ENCODE peak calls at places on chromosomes 3 and 15, in ten cellular contexts. Q is amniotic stem cell; W is upper lobe of right lung; T is hippocampal formation; P is fibroblast of the aortic adventitia; E is NCI-H1092 treated with DMSO at 0.1 percent for 48 hours; N is T-helper 2 cell; U is NCI-H748 treated with DMSO at 0.1 percent for 48 hours; M is MG63; R is activated CD4-positive, alpha-beta T cell treated with anti-CD3 and anti-CD28 coated beads for 48 hours. G is an unnamed sample.
A peak's percentile ranks its signal among the peaks of the same experiment; 100 is the strongest.

GRCh38 chr3:183116051-183116614 is 16.8 kb upstream of the MCCC1 start:
- DNase-seq in E (peak; percentile 99), R (peak; percentile 74), P (no peak), T (no peak), W (peak; percentile 72), N (peak; percentile 13), U (peak; percentile 95), M (no peak), Q (no peak), G (no peak)

GRCh38 chr3:30685267-30685667 is 78.9 kb downstream of the TGFBR2 start:
- DNase-seq in U (no peak), P (no peak), Q (no peak), T (no peak), M (no peak), W (no peak), E (no peak), N (no peak), R (no peak), G (no peak)

GRCh38 chr3:122405015-122405414 is 10.8 kb downstream of the WDR5B start:
- DNase-seq in Q (no peak), W (no peak), E (no peak), N (no peak), P (no peak), U (no peak), M (no peak), R (no peak), T (no peak), G (no peak)

GRCh38 chr3:140204271-140204984 is 269.4 kb downstream of the CLSTN2 start:
- DNase-seq in N (no peak), M (no peak), P (no peak), U (no peak), T (no peak), W (no peak), E (no peak), Q (no peak), R (no peak), G (no peak)

GRCh38 chr3:134864644-134865043 is 69.6 kb downstream of the EPHB1 start:
- DNase-seq in P (peak; percentile 32), Q (no peak), W (no peak), R (no peak), N (no peak), T (no peak), E (no peak), M (no peak), U (no peak), G (no peak)

GRCh38 chr15:39400002-39400401 is 180.9 kb upstream of the THBS1 start:
- DNase-seq in U (no peak), Q (no peak), T (no peak), P (no peak), W (no peak), M (no peak), R (no peak), N (no peak), E (no peak), G (no peak)

GRCh38 chr3:18389108-18389733 is 35.9 kb downstream of the SATB1 start:
- DNase-seq in M (no peak), R (no peak), P (peak; percentile 35), T (no peak), E (peak; percentile 30), Q (peak; percentile 2), W (no peak), U (peak; percentile 6), N (no peak), G (no peak)

GRCh38 chr3:66076861-66077495 is 38.3 kb upstream of the MAGI1 start:
- DNase-seq in R (no peak), T (no peak), Q (peak; percentile 64), W (no peak), U (no peak), M (no peak), P (peak; percentile 79), N (no peak), E (no peak), G (no peak)

GRCh38 chr3:127194601-127195187 is 1.8 kb downstream of the PRR23E start:
- DNase-seq in W (peak; percentile 39), P (no peak), R (no peak), Q (no peak), M (no peak), N (no peak), E (no peak), T (no peak), U (no peak), G (peak; percentile 43)

GRCh38 chr3:34077796-34078195 is 279.4 kb downstream of the PDCD6IP start:
- DNase-seq in Q (no peak), E (no peak), W (no peak), N (no peak), U (no peak), R (no peak), T (no peak), P (no peak), M (no peak), G (no peak)

GRCh38 chr3:186083746-186084145 is 25.1 kb downstream of the ETV5 start:
- DNase-seq in M (no peak), N (no peak), U (no peak), Q (no peak), T (no peak), W (no peak), P (peak; percentile 30), R (no peak), E (no peak), G (no peak)

GRCh38 chr3:98521897-98522537 is 685 bp downstream of the CLDND1 start:
- DNase-seq in E (peak; percentile 40), R (peak; percentile 77), N (peak; percentile 30), Q (peak; percentile 68), U (no peak), W (no peak), M (peak; percentile 62), P (peak; percentile 62), T (peak; percentile 57), G (no peak)

GRCh38 chr3:27166888-27167287 is 202.3 kb downstream of the NEK10 start:
- DNase-seq in Q (peak; percentile 96), U (no peak), W (no peak), M (peak; percentile 81), P (peak; percentile 97), N (no peak), T (peak; percentile 51), R (no peak), E (no peak), G (no peak)

GRCh38 chr3:46985588-46985987 is 6.1 kb downstream of the NBEAL2 start:
- DNase-seq in U (no peak), N (no peak), Q (no peak), M (no peak), T (no peak), W (no peak), R (no peak), E (no peak), P (no peak), G (no peak)

GRCh38 chr3:23002846-23003800 is 200.0 kb upstream of the UBE2E2 start:
- DNase-seq in P (peak; percentile 20), Q (no peak), M (no peak), T (peak; percentile 9), W (no peak), R (no peak), E (peak; percentile 83), U (peak; percentile 65), N (no peak), G (no peak)

GRCh38 chr3:10547413-10547812 is 42.0 kb upstream of the ATP2B2 start:
- DNase-seq in W (no peak), E (no peak), Q (no peak), R (no peak), P (no peak), M (no peak), U (no peak), N (no peak), T (no peak), G (peak; percentile 45)

GRCh38 chr3:183260167-183260904 is 7.3 kb downstream of the B3GNT5 start:
- DNase-seq in R (no peak), W (no peak), E (no peak), T (peak; percentile 49), Q (no peak), U (no peak), M (no peak), P (no peak), N (no peak), G (no peak)

GRCh38 chr15:51365417-51365816 is 24.0 kb downstream of the GLDN start:
- DNase-seq in T (no peak), U (no peak), E (no peak), N (no peak), M (no peak), R (no peak), P (no peak), Q (no peak), W (no peak), G (no peak)

GRCh38 chr3:196179380-196180308 is 31.6 kb downstream of the ZDHHC19 start:
- DNase-seq in M (peak; percentile 70), T (peak; percentile 88), P (peak; percentile 75), W (no peak), U (no peak), Q (no peak), E (peak; percentile 67), R (peak; percentile 89), N (peak; percentile 81), G (no peak)

GRCh38 chr15:99974246-99974645 is 241.0 kb upstream of the LYSMD4 start:
- DNase-seq in P (no peak), R (no peak), Q (no peak), U (no peak), T (no peak), W (peak; percentile 25), N (no peak), E (no peak), M (no peak), G (no peak)

GRCh38 chr3:60080648-60081047 is 1030.8 kb upstream of the CFAP20DC start:
- DNase-seq in T (no peak), U (no peak), P (no peak), R (peak; percentile 22), E (no peak), N (no peak), Q (no peak), M (no peak), W (no peak), G (no peak)

G was measured in mesenteric fat pad.